ENCODE peak calls at places on chromosomes 13 and 19, in nine cellular contexts. G is heart left ventricle, R is A549, O is cardiac muscle cell, L is GM13976, E is AG04449, B is AG10803, P is astrocyte of the spinal cord, H is left lung. M is an unnamed sample.

GRCh38 chr19:6221878-6222746 is 57.7 kb downstream of the MLLT1 start:
- DNase-seq in G (no peak), R (no peak), O (no peak), L (no peak), E (no peak), B (no peak), P (no peak), H (peak), M (no peak)

GRCh38 chr13:23551213-23552008 is 18.8 kb upstream of the TNFRSF19 start:
- DNase-seq in G (no peak), R (no peak), O (peak), L (no peak), E (no peak), B (no peak), P (no peak), H (no peak), M (no peak)

GRCh38 chr19:37977391-37977790 is 70.4 kb downstream of the SIPA1L3 start:
- DNase-seq in G (no peak), R (no peak), O (no peak), L (no peak), E (no peak), B (no peak), P (no peak), H (no peak), M (no peak)

GRCh38 chr13:90594694-90595093 is 752.8 kb upstream of the MIR17HG start:
- DNase-seq in G (no peak), R (peak), O (peak), L (no peak), E (no peak), B (peak), P (peak), H (no peak), M (no peak)

GRCh38 chr13:33069365-33069764 is 53.1 kb downstream of the KL start:
- DNase-seq in G (no peak), R (no peak), O (no peak), L (no peak), E (no peak), B (no peak), P (no peak), H (no peak), M (no peak)

GRCh38 chr19:45558399-45558878 is 26.2 kb downstream of the OPA3 start:
- DNase-seq in G (peak), R (peak), O (peak), L (peak), E (no peak), B (no peak), P (peak), H (peak), M (peak)

GRCh38 chr13:112619730-112620639 is 32.0 kb upstream of the TUBGCP3 start:
- DNase-seq in G (peak), R (peak), O (peak), L (no peak), E (no peak), B (peak), P (peak), H (no peak), M (no peak)

GRCh38 chr13:32645854-32646253 is 59.6 kb downstream of the PDS5B start:
- DNase-seq in G (no peak), R (no peak), O (no peak), L (no peak), E (no peak), B (no peak), P (no peak), H (no peak), M (no peak)

GRCh38 chr19:12796146-12797071 is 5.1 kb downstream of the JUNB start:
- DNase-seq in G (peak), R (peak), O (peak), L (peak), E (no peak), B (peak), P (peak), H (peak), M (peak)

GRCh38 chr13:31638577-31638976 is 100.7 kb upstream of the RXFP2 start:
- DNase-seq in G (peak), R (no peak), O (peak), L (no peak), E (no peak), B (peak), P (peak), H (no peak), M (no peak)

GRCh38 chr13:98192008-98192407 is 14.9 kb upstream of the RNF113B start:
- DNase-seq in G (no peak), R (no peak), O (no peak), L (no peak), E (no peak), B (no peak), P (no peak), H (no peak), M (no peak)

GRCh38 chr13:98199480-98199879 is 22.4 kb upstream of the RNF113B start:
- DNase-seq in G (no peak), R (no peak), O (no peak), L (no peak), E (no peak), B (no peak), P (no peak), H (no peak), M (no peak)

GRCh38 chr13:98190889-98191444 is 13.9 kb upstream of the RNF113B start:
- DNase-seq in G (no peak), R (no peak), O (no peak), L (no peak), E (no peak), B (no peak), P (no peak), H (no peak), M (no peak)

GRCh38 chr13:98198683-98199082 is 21.6 kb upstream of the RNF113B start:
- DNase-seq in G (no peak), R (no peak), O (no peak), L (no peak), E (no peak), B (no peak), P (no peak), H (no peak), M (no peak)

GRCh38 chr13:98195054-98195791 is 18.2 kb upstream of the RNF113B start:
- DNase-seq in G (no peak), R (no peak), O (no peak), L (no peak), E (no peak), B (no peak), P (no peak), H (no peak), M (no peak)
- TF ChIP-seq CTCF in G (no peak), R (no peak), O (no peak), L (no peak), E (no peak), B (no peak), P (no peak), H (no peak), M (no peak)

DNA sequence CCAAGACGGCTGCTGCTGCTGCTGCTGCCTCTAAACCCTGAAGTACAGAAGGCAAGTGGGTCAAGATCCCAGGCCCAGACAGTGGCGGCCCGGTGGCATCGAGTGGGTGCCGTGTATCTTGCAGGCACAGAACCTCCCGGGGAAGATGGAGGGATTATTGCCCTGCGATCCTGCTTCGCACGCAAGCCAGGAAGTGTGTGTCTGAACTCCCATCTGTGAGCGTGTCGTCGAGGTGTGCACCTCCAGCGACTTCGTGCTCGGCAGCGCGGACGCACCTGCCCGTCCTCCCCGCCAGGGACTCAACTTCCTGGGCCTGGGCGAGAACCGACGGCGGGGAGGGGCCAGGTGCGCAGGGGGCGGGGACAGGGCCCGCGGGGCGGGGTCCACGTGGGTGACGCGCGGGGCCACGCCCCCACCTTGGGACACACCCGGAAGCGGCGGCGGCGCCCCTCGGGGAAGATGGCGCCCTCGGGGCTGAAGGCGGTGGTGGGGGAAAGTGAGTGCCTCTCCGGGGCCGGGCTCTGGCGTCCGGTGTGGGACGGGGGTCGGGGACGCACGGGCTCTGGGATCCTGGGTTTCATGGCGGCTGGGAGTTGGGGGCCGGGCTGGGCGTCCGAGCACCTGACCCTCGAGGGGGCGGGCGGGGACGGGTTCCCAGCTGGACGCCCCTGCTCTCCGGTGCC is at the start of gene STXBP2:
- DNase-seq in G (peak), R (peak), O (peak), L (peak), E (no peak), B (no peak), P (no peak), H (peak), M (peak)
- TF ChIP-seq CTCF in G (no peak), R (no peak), O (no peak), L (no peak), E (no peak), B (no peak), P (no peak), H (peak), M (no peak)

DNA sequence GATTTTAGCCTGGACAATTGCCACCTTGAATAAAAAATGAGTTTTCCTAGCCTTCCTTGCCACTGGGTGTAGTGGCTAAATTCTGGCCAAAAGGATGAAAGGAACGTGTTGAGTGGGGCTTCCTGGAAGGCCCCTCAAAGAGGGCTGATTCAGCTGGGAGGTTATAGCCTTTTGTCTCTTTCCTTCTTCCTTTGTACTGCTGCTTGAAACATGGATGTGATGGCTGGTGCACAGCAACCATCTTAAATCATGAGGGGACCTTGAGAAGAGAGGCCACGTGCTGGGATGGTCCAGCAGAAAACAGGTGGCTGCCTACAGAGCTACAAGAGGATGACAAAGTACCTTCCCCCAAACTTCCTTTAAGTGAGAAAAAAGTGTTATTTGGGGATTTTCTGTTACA is 40.0 kb upstream of the GJB6 start:
- DNase-seq in G (no peak), R (no peak), O (no peak), L (no peak), E (no peak), B (no peak), P (no peak), H (no peak), M (no peak)
- TF ChIP-seq CTCF in G (no peak), R (no peak), O (no peak), L (no peak), E (no peak), B (no peak), P (no peak), H (no peak), M (no peak)

GRCh38 chr13:49996951-49997895 is at the start of gene TRIM13:
- DNase-seq in G (peak), R (peak), O (peak), L (peak), E (peak), B (peak), P (peak), H (peak), M (peak)

GRCh38 chr13:49998714-49999624 is 2.1 kb downstream of the TRIM13 start:
- DNase-seq in G (no peak), R (no peak), O (no peak), L (no peak), E (no peak), B (no peak), P (no peak), H (no peak), M (no peak)

GRCh38 chr13:49997935-49998334 is 1.1 kb downstream of the TRIM13 start:
- DNase-seq in G (no peak), R (no peak), O (peak), L (no peak), E (no peak), B (peak), P (no peak), H (no peak), M (no peak)

GRCh38 chr13:49995535-49996165 is 1.2 kb upstream of the TRIM13 start:
- DNase-seq in G (no peak), R (no peak), O (peak), L (no peak), E (no peak), B (peak), P (peak), H (no peak), M (no peak)

DNA sequence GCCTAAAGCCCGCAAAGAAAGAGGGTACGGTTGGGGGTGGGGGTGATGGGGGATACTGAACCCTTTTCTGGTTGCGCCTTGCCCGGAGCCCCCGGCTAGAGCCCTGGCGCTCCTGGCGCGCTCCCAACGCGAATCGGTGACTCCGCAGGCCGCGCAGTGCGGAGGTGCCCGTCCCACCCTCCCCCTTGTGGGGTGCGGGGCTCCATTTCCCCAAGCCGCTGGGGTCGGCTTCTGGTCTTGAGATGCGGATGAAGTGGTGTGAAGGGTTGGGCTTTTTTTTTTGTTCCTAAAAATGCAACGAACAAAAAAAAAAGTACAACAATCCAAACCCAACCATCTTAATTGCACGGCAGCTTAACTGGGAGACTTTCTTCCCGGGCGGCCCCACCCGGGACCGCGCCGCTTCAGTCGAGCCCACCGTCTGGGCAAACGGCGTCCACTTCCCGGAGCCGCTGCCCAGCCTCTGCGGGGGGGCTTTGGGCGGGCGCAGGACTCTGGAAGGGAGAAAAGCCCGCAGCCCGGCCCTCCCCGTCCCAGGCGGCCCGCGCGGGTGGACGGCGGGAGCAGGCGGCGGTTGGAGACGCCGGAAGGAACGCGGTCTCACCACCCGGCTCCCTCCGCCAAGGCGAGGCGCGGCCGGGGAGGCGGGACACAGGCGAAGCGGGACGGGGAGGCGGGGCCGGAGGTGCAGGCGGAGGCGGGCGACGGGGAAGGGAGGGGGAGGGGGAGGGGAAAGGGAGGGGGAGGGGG is 501 bp upstream of the TRIM13 start:
- DNase-seq in G (peak), R (peak), O (peak), L (peak), E (no peak), B (peak), P (peak), H (peak), M (peak)
- TF ChIP-seq CTCF in G (no peak), R (no peak), O (no peak), L (no peak), E (no peak), B (no peak), P (no peak), H (no peak), M (no peak)

GRCh38 chr13:76667551-76667950 is 218.7 kb downstream of the KCTD12 start:
- DNase-seq in G (no peak), R (peak), O (peak), L (no peak), E (peak), B (peak), P (peak), H (no peak), M (no peak)
- TF ChIP-seq CTCF in G (peak), R (no peak), O (peak), L (no peak), E (peak), B (peak), P (peak), H (no peak), M (peak)

DNA sequence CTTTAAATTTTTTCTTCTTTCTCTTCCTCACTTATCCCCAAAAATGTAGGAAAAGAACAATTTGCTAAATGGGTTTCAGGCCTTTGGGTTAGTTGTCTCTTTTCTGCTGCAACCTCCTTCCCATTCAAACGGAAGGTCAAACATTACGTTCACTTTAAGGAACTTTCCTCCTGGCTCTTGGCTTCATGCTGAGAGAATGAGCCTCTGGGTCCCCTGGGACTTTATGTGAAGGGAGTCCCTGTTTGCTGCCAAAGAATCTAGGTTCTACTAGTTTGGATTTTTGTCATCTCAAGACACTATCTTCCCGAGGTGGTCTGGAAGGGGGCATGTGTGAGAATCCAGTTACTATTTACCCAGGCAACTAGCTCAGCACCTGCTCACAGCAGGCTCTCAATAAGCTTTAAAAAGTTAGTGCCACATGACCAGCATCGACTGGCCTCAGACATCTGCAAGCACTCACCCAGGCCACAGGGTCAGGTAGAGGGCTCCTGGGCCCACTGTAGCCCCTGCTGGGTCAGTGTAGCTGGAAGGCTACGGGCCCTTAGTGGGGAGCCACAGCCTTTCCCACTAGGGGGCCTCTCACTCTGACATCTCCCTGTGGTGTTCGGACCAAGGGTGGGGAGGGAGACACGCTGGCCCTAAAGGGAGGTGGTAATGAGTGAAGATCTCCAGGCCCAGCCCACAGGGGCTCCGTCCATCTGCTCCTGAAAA is 40.5 kb downstream of the FAM124A start:
- DNase-seq in G (no peak), R (no peak), O (no peak), L (no peak), E (no peak), B (no peak), P (no peak), H (peak), M (no peak)
- TF ChIP-seq CTCF in G (peak), R (no peak), O (peak), L (peak), E (no peak), B (no peak), P (peak), H (no peak), M (peak)

M was measured in GM10248.